ENCODE peak calls at places on chromosomes 16 and 17, in seven cellular contexts. F is AG10803, S is fibroblast of the aortic adventitia, D is fibroblast of lung, M is AG04450, V is cardiac fibroblast, E is PC-3. G is an unnamed sample.

GRCh38 chr16:31184888-31185287 is 4.9 kb downstream of the FUS start:
- DNase-seq in E (no peak), S (no peak), F (no peak), M (no peak), V (no peak), D (no peak), G (no peak)

GRCh38 chr17:14672830-14673229 is 371.9 kb downstream of the HS3ST3B1 start:
- DNase-seq in M (no peak), E (peak), S (peak), V (peak), F (peak), D (peak), G (peak)

GRCh38 chr16:20383106-20384029 is 21.2 kb downstream of the PDILT start:
- DNase-seq in D (peak), V (peak), F (peak), S (peak), M (peak), E (peak), G (peak)

GRCh38 chr17:28471531-28472342 is 1.7 kb upstream of the SLC13A2 start:
- DNase-seq in F (no peak), E (peak), D (no peak), S (no peak), M (no peak), V (no peak), G (no peak)

GRCh38 chr16:24854607-24855171 is 8.9 kb downstream of the SLC5A11 start:
- DNase-seq in S (no peak), E (no peak), V (no peak), M (no peak), D (no peak), F (no peak), G (no peak)

GRCh38 chr17:45438931-45439610 is 6.4 kb upstream of the ARHGAP27 start:
- DNase-seq in D (no peak), F (no peak), M (no peak), E (peak), S (no peak), V (no peak), G (no peak)

GRCh38 chr17:55582910-55583309 is 71.7 kb upstream of the SMIM36 start:
- DNase-seq in M (no peak), V (no peak), D (peak), E (peak), S (no peak), F (no peak), G (no peak)

GRCh38 chr17:82216301-82217119 is 3.9 kb upstream of the CCDC57 start:
- DNase-seq in M (no peak), V (peak), F (peak), S (peak), D (peak), E (peak), G (peak)

GRCh38 chr16:27922433-27922832 is 141.1 kb downstream of the GSG1L start:
- DNase-seq in V (no peak), S (no peak), M (no peak), E (no peak), F (no peak), D (no peak), G (no peak)

GRCh38 chr17:74085434-74085833 is 118.0 kb upstream of the RPL38 start:
- DNase-seq in F (no peak), V (no peak), M (no peak), D (no peak), E (no peak), S (no peak), G (no peak)

GRCh38 chr17:32279933-32280716 is 14.5 kb downstream of the RHBDL3 start:
- DNase-seq in S (no peak), V (no peak), E (no peak), D (no peak), M (no peak), F (no peak), G (no peak)

GRCh38 chr17:59381716-59382570 is 50.5 kb downstream of the YPEL2 start:
- DNase-seq in F (peak), D (no peak), M (no peak), E (no peak), V (no peak), S (peak), G (no peak)

GRCh38 chr17:77433385-77434135 is 292.8 kb downstream of the SEC14L1 start:
- DNase-seq in F (peak), V (peak), E (no peak), M (no peak), S (peak), D (peak), G (peak)

GRCh38 chr17:61122356-61122913 is 277.2 kb upstream of the TBX2 start:
- DNase-seq in F (no peak), M (no peak), S (no peak), E (no peak), D (no peak), V (no peak), G (peak)

GRCh38 chr16:28932339-28933141 is 769 bp downstream of the CD19 start:
- DNase-seq in D (no peak), E (no peak), F (no peak), S (no peak), V (no peak), M (no peak), G (no peak)

GRCh38 chr17:16371742-16372141 is 9.1 kb upstream of the UBB start:
- DNase-seq in M (peak), S (peak), V (peak), F (peak), D (peak), E (peak), G (peak)

GRCh38 chr17:72212041-72212440 is 91.2 kb downstream of the SOX9 start:
- DNase-seq in E (no peak), M (no peak), S (no peak), D (no peak), V (no peak), F (no peak), G (no peak)

GRCh38 chr16:2706611-2707311 is 13.3 kb downstream of the PRSS27 start:
- DNase-seq in M (no peak), E (no peak), F (no peak), V (no peak), S (no peak), D (no peak), G (no peak)

GRCh38 chr16:46577988-46578579 is 43.1 kb downstream of the SHCBP1 start:
- DNase-seq in D (no peak), F (no peak), M (no peak), V (no peak), E (no peak), S (no peak), G (no peak)

GRCh38 chr16:3356118-3356517 is 429 bp downstream of the OR2C1 start:
- DNase-seq in S (no peak), D (no peak), M (no peak), E (no peak), F (no peak), V (no peak), G (no peak)

GRCh38 chr16:69105501-69106361 is at the start of gene HAS3:
- DNase-seq in D (peak), E (peak), S (peak), F (peak), M (no peak), V (peak), G (peak)

GRCh38 chr16:66352304-66352703 is 14.2 kb upstream of the CDH5 start:
- DNase-seq in S (no peak), E (no peak), M (no peak), F (no peak), V (no peak), D (no peak), G (no peak)
- H3K4me3 ChIP-seq in S (no peak), E (no peak), M (no peak), F (no peak), V (no peak), D (no peak), G (no peak)

DNA sequence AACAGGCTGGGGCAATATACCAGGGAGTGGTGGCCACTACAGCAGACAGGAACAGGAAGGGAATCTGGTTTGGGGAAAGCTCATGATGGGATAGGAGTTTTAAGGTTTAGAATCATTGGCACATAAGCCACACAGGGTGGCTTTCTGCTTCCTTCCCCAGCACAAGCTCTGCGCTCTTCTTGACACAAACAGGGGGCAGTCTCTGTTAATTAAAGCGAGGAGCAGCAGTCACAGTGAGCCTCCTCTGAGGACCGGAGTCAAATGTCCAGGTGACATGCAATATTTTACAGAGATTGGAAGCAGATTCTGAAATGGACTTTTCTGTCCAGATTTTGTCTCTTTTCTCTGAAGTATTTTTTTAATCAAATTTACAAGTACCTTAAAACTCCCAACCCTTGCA is 2.8 kb upstream of the SHISA9 start:
- DNase-seq in E (no peak), V (no peak), M (no peak), D (no peak), S (no peak), F (no peak), G (no peak)
- TF ChIP-seq CTCF in E (no peak), V (no peak), M (no peak), D (no peak), S (no peak), F (no peak), G (no peak)

GRCh38 chr17:48816438-48816773 is 623 bp downstream of the TTLL6 start:
- DNase-seq in F (no peak), M (no peak), V (no peak), D (no peak), S (no peak), E (no peak), G (no peak)
- H3K4me3 ChIP-seq in F (no peak), M (no peak), V (no peak), D (peak), S (no peak), E (peak), G (peak)

GRCh38 chr17:6422654-6423241 is 12.2 kb downstream of the AIPL1 start:
- DNase-seq in V (no peak), D (no peak), E (no peak), S (no peak), F (no peak), M (no peak), G (no peak)

GRCh38 chr17:6423931-6424330 is 11.0 kb downstream of the AIPL1 start:
- DNase-seq in E (no peak), D (no peak), S (no peak), M (no peak), F (no peak), V (no peak), G (no peak)

GRCh38 chr17:6415616-6416015 is 19.3 kb downstream of the AIPL1 start:
- DNase-seq in S (no peak), M (no peak), V (no peak), F (no peak), E (no peak), D (no peak), G (no peak)

GRCh38 chr17:6421700-6422604 is 13.0 kb downstream of the AIPL1 start:
- DNase-seq in E (peak), M (peak), V (peak), F (peak), S (peak), D (peak), G (peak)

DNA sequence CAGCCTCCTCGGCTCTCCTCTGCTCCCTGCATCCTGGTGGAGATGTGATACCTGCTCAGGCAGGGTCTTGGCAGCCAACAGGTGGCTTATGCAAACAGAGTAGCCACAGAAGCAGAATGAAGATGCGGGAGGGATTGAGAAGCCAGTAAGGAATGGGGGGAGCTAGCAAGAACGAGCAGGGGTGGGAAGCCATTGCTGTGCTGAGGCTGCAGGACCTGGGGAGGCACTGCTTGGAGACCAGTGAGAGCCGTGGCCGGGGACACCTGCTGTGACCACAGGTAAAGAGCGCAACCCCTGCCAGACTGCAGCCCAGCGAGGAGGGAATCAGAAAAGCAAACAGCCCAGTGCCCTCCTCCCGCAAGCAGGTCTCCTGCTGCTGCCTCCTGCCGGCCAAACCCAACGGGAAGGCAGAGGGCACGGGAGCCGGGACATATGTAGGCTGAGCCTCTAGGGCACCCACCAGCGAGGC is 14.7 kb downstream of the AIPL1 start:
- DNase-seq in D (no peak), S (no peak), E (peak), M (no peak), F (no peak), V (peak), G (no peak)
- TF ChIP-seq CTCF in D (peak), S (peak), E (peak), M (peak), F (peak), V (peak), G (peak)

GRCh38 chr17:57623620-57624019 is 121.5 kb downstream of the CCDC182 start:
- DNase-seq in F (no peak), S (no peak), E (no peak), D (no peak), M (no peak), V (no peak), G (no peak)
- H3K4me3 ChIP-seq in F (no peak), S (no peak), E (no peak), D (no peak), M (no peak), V (no peak), G (no peak)

DNA sequence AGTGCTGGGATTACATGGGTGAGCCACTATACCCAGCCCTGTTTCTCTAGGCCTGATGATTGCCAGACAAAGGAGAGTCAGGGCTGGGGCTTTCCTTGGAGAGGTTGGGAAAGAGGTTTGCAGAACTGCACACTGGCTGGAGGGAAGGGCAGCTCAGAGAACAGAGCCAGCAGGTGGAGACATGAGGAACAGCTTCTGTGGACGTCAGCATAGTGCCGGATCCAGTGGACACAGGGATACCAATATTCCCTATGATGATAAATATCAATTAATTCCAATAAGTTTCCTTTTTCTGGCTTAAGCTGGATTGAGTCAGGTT is 43.2 kb upstream of the SCNN1B start:
- DNase-seq in E (no peak), M (no peak), F (no peak), D (no peak), V (no peak), S (no peak), G (no peak)
- TF ChIP-seq CTCF in E (no peak), M (no peak), F (no peak), D (no peak), V (no peak), S (no peak), G (no peak)

GRCh38 chr17:63697341-63698286 is 2.3 kb downstream of the LIMD2 start:
- DNase-seq in D (no peak), F (peak), E (peak), M (no peak), V (peak), S (peak), G (peak)
- H3K4me3 ChIP-seq in D (no peak), F (no peak), E (no peak), M (no peak), V (no peak), S (no peak), G (no peak)

DNA sequence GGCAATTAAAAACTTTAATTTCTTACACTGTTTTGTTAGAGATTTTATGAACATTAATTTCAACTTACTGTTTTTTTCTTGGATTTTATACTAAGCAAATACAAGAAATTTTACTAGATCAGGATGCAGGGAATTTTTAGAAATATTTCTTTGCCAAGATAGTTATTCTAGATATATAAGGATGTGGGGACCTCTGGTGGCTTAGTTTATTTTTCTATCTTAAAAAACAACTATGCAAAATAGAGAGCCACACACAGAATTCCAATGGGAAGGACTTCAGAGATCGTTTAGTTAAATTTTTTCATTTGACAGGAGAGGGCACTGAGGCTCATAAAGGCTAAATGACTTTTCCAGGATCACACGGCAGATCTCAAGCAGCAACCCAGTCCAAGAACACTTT is 23.0 kb upstream of the CAPNS2 start:
- DNase-seq in E (peak), S (peak), D (peak), F (peak), M (no peak), V (peak), G (peak)
- TF ChIP-seq CTCF in E (peak), S (peak), D (no peak), F (peak), M (peak), V (peak), G (peak)

DNA sequence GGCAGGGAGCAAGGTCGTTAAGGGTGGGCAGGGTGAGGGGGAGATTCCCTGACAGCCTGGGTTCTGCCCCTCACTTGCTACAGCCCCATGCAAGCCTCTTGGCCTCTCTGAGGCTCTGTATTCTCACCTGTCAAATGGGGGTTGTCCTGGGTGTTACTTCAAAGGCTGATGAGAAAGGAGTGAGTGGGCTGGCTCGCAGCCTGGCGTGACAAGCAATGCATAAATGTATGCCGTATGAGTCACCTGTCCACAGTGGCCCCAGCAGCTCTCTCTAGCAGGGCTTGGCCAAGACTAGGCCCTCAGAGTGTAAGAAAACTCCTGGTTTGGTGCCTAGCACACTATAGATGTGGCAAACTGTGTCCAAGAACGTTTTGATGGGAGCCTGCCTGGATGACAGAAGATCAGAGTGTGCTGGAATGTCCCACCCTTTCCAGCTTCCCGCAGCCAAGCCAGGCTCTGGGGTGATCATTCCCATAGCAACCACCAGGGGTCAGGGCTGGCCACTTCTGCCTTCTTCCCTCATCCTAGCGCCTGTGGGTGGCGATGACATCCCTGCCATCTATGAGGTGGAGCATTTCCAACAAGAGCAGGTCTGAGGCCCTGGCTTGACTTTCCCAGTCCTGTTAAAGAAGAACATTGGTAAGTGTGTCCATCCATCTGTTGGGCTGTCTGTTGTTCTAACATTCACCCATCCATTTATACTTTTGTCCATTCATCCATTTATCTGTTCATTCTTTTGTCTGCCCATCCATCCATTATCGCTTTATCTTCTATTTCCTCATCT is 37.2 kb upstream of the ADGRG1 start:
- DNase-seq in F (peak), E (peak), M (no peak), S (peak), V (peak), D (peak), G (peak)
- H3K4me3 ChIP-seq in F (no peak), E (peak), M (peak), S (no peak), V (peak), D (no peak), G (no peak)

G was measured in fibroblast of villous mesenchyme.